ENCODE peak calls at places on chromosomes 3 and 15, in ten cellular contexts. H, V, M, R, O, W, K, D, J and N are unnamed samples.

GRCh38 chr3:183816681-183817080 is 8.7 kb downstream of the MAP6D1 start:
- DNase-seq in H (no peak), V (no peak), M (no peak), R (no peak), O (no peak), W (no peak), K (no peak), D (no peak), J (no peak), N (no peak)

GRCh38 chr3:52232279-52233107 is 6.5 kb downstream of the TWF2 start:
- DNase-seq in H (no peak), V (no peak), M (no peak), R (no peak), O (no peak), W (no peak), K (no peak), D (no peak), J (peak), N (no peak)

GRCh38 chr3:53835257-53835656 is 11.0 kb downstream of the CHDH start:
- DNase-seq in H (no peak), V (no peak), M (no peak), R (no peak), O (no peak), W (no peak), K (no peak), D (no peak), J (no peak), N (no peak)

GRCh38 chr15:43799209-43799944 is 643 bp downstream of the SERINC4 start:
- DNase-seq in H (no peak), V (no peak), M (no peak), R (no peak), O (no peak), W (no peak), K (no peak), D (no peak), J (no peak), N (no peak)

GRCh38 chr3:122272889-122273288 is 52.2 kb upstream of the CSTA start:
- DNase-seq in H (no peak), V (no peak), M (no peak), R (no peak), O (no peak), W (no peak), K (no peak), D (no peak), J (no peak), N (no peak)

GRCh38 chr3:20747736-20748135 is 561.7 kb upstream of the SGO1 start:
- DNase-seq in H (no peak), V (no peak), M (peak), R (peak), O (peak), W (no peak), K (peak), D (no peak), J (no peak), N (no peak)

GRCh38 chr3:61530355-61530754 is 31.0 kb upstream of the PTPRG start:
- DNase-seq in H (peak), V (peak), M (peak), R (peak), O (no peak), W (peak), K (peak), D (no peak), J (peak), N (peak)

GRCh38 chr15:78910836-78911235 is 34.0 kb downstream of the CTSH start:
- DNase-seq in H (no peak), V (no peak), M (no peak), R (no peak), O (no peak), W (no peak), K (no peak), D (no peak), J (no peak), N (no peak)

GRCh38 chr3:30435950-30436349 is 170.5 kb upstream of the TGFBR2 start:
- DNase-seq in H (no peak), V (no peak), M (peak), R (peak), O (no peak), W (no peak), K (no peak), D (no peak), J (peak), N (no peak)

GRCh38 chr3:163916596-163917560 is 1161.4 kb downstream of the SI start:
- DNase-seq in H (peak), V (peak), M (no peak), R (no peak), O (no peak), W (no peak), K (no peak), D (no peak), J (no peak), N (peak)

GRCh38 chr3:107987036-107987557 is 103.7 kb downstream of the CD47 start:
- DNase-seq in H (no peak), V (peak), M (peak), R (peak), O (peak), W (peak), K (peak), D (no peak), J (peak), N (peak)

GRCh38 chr3:111989061-111989678 is 9.6 kb upstream of the TAGLN3 start:
- DNase-seq in H (peak), V (peak), M (peak), R (peak), O (peak), W (no peak), K (peak), D (no peak), J (peak), N (peak)